ENCODE peak calls at places on chromosomes 11 and 22, in five cellular contexts. X, O, F, A and V are unnamed samples.

GRCh38 chr11:106061249-106061794 is 15.8 kb downstream of the KBTBD3 start:
- DNase-seq in X (no peak), O (no peak), F (no peak), A (no peak), V (no peak)

GRCh38 chr11:35363246-35364100 is 55.9 kb downstream of the SLC1A2 start:
- DNase-seq in X (no peak), O (no peak), F (no peak), A (no peak), V (no peak)

GRCh38 chr22:31926969-31927368 is 17.4 kb upstream of the YWHAH start:
- DNase-seq in X (no peak), O (no peak), F (no peak), A (peak), V (peak)

GRCh38 chr11:67389477-67389876 is 2.3 kb upstream of the RAD9A start:
- DNase-seq in X (peak), O (peak), F (no peak), A (peak), V (no peak)

GRCh38 chr11:4038973-4039372 is 55.6 kb upstream of the RRM1 start:
- DNase-seq in X (no peak), O (no peak), F (peak), A (no peak), V (no peak)

GRCh38 chr22:47457021-47457420 is 694.6 kb downstream of the TBC1D22A start:
- DNase-seq in X (no peak), O (no peak), F (no peak), A (no peak), V (no peak)

GRCh38 chr22:19974935-19975706 is 33.5 kb upstream of the TXNRD2 start:
- DNase-seq in X (no peak), O (no peak), F (no peak), A (peak), V (no peak)

GRCh38 chr11:59069082-59069481 is 17.0 kb upstream of the GLYATL1B start:
- DNase-seq in X (no peak), O (no peak), F (peak), A (no peak), V (no peak)

GRCh38 chr22:38732251-38732815 is 23.5 kb downstream of the SUN2 start:
- DNase-seq in X (no peak), O (no peak), F (no peak), A (no peak), V (no peak)

GRCh38 chr11:2796508-2797180 is 88.9 kb downstream of the CDKN1C start:
- DNase-seq in X (no peak), O (no peak), F (no peak), A (no peak), V (peak)

DNA sequence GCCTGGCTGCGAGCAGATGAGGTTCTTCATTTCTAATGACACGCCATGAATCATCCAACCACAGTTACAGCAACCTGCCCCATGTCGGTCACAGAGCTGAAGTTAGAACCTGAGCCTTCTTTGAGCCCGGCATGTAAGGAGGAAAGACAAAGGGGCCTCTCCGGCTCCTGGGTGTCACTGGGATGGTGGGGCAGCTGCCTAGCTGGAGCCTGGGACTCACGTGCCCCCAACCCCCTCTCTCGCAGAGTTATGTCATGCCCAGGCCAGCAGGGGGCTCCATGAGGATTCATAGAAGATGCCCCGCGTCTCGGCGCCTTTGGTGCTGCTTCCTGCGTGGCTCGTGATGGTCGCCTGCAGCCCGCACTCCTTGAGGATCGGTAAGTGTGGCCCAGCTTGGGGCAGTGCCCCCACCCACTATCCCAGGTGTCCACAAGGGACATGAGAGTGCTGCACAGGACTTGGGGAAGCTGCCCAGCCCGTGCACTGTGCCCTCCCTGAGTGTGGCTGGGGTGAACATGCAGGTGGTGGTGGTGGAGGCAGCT is 148.5 kb downstream of the GRIK4 start:
- DNase-seq in X (peak), O (peak), F (peak), A (peak), V (peak)
- TF ChIP-seq MAFK in X (no peak), O (no peak), F (no peak), A (no peak), V (no peak)

GRCh38 chr11:129163714-129164164 is 28.4 kb downstream of the ARHGAP32 start:
- DNase-seq in X (no peak), O (no peak), F (peak), A (no peak), V (no peak)
- TF ChIP-seq MAFK in X (no peak), O (no peak), F (no peak), A (no peak), V (no peak)

GRCh38 chr11:118621071-118621815 is 13.8 kb downstream of the PHLDB1 start:
- DNase-seq in X (peak), O (no peak), F (peak), A (peak), V (peak)
- TF ChIP-seq MAFK in X (no peak), O (no peak), F (no peak), A (no peak), V (no peak)

GRCh38 chr11:76768091-76769047 is 14.8 kb upstream of the TSKU start:
- DNase-seq in X (peak), O (no peak), F (no peak), A (no peak), V (no peak)

GRCh38 chr11:76769071-76769560 is 14.0 kb upstream of the TSKU start:
- DNase-seq in X (no peak), O (no peak), F (peak), A (no peak), V (no peak)

GRCh38 chr11:76766521-76766920 is 16.6 kb upstream of the TSKU start:
- DNase-seq in X (no peak), O (no peak), F (no peak), A (no peak), V (no peak)

GRCh38 chr11:76765863-76766350 is 17.2 kb upstream of the TSKU start:
- DNase-seq in X (peak), O (no peak), F (peak), A (no peak), V (no peak)

GRCh38 chr11:76767659-76768058 is 15.5 kb upstream of the TSKU start:
- DNase-seq in X (no peak), O (no peak), F (no peak), A (no peak), V (no peak)
- TF ChIP-seq MAFK in X (no peak), O (no peak), F (no peak), A (no peak), V (no peak)

GRCh38 chr11:103668859-103669258 is 367.6 kb upstream of the DDI1 start:
- DNase-seq in X (no peak), O (no peak), F (no peak), A (no peak), V (no peak)

GRCh38 chr11:103671143-103671651 is 365.2 kb upstream of the DDI1 start:
- DNase-seq in X (no peak), O (no peak), F (no peak), A (no peak), V (no peak)

GRCh38 chr11:103676413-103676812 is 360.0 kb upstream of the DDI1 start:
- DNase-seq in X (no peak), O (no peak), F (no peak), A (no peak), V (no peak)

DNA sequence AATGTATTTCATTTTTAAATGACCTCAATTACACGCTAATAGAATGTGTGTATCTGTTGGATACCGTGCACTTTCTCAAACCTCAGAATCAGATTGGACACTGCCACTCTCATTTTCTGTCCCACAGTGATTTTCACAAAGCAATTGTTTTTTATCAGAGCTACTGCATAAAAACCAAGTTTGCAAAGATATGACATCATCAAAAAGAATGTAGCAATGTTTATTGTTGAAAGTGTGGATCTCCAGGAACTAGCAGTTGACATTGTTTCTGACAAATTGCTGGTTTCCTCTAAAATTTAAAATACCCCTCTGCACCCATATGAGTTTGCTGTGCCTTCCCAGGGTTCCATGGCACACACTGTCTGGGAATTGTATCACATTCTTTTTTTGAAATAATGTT is 362.7 kb upstream of the DDI1 start:
- DNase-seq in X (no peak), O (no peak), F (peak), A (no peak), V (no peak)
- TF ChIP-seq MAFK in X (no peak), O (no peak), F (no peak), A (no peak), V (no peak)

DNA sequence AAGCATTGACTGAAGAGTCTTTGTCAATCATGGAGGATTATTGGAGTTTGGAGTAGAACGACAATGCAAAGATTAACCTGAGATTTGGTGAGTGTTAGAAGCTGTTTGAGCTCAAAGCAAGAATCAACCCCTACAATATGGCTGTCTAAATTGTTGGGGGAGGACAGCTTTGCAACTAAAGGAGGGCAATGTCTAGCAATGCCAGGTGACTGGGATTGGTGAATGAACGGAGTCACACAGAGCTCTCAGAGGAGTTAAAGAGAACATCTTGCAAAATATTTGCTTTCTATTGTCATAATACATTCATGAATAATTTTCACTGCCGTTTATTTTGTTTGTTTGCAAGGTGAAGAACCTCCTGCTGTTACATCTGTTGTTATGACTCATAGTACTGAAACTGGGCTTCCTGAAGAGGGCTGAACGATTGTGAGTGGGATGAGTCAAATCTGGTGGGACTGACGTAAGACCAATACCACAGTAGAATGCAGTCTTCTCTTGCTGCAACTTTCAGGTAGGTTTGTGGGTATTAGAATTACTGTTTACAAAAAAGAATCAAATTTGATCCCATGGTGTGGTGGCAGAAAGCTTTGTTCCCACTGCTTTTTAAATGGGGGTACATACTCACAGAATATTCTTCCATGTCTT is 281.9 kb downstream of the CADM1 start:
- DNase-seq in X (peak), O (peak), F (peak), A (peak), V (no peak)
- TF ChIP-seq MAFK in X (no peak), O (no peak), F (no peak), A (no peak), V (no peak)

DNA sequence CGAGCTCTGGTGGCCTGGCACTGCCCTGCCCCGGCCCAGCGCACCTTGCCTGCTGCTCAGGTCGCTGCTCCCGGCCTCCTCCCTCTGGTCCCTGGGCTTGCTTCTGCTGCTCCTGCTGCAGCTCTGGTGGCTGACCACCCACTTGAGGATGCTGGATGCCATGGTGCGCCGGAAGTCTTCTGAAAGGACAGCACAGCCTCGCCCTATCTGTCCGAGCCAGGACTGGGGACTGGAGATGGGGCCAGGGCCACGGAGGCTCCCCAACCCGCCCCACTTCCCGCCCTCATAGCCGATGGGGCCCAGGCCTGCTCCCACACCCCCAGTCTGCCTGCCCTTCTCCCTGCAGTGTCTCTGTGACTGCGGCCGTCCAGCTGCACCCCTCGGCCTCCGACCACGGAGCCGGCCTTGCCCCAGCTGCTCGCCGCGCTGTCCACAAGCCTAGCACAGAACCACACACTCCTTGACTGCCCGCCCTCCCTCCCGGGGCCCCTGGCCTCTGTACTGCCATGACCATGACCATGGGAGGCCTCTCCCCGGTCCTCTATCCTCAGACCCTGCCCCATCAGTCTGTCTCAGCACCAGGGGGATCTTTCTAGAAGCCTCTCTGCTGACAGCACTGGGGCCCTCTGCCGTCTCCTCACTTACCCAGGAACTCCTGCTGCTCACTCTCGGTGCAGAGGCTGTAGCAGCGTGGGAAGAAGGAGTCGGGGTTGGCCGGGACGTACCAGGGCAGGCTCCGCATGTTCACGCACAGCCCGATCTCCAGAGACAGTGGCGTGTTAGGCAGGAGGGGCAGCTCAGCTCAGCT is 12.7 kb downstream of the TTLL8 start:
- DNase-seq in X (no peak), O (no peak), F (no peak), A (no peak), V (no peak)
- TF ChIP-seq MAFK in X (no peak), O (no peak), F (no peak), A (no peak), V (no peak)